ENCODE peak calls at places on chromosomes 1 and 21, in nine cellular contexts. F is dorsolateral prefrontal cortex, C is PC-9, B is IMR-90, S is neural progenitor cell, J is H9, U is PC-3, D is astrocyte of the spinal cord, Z is breast epithelium. M is an unnamed sample.

GRCh38 chr1:12031039-12031980 is 12.0 kb downstream of the MIIP start:
- DNase-seq in C (peak; percentile 18), J (peak; percentile 49), U (peak; percentile 44), F (no peak), Z (no peak), B (peak; percentile 23), S (peak; percentile 51), D (no peak), M (peak; percentile 40)

GRCh38 chr1:245874942-245875580 is 632.0 kb downstream of the SMYD3 start:
- DNase-seq in D (peak; percentile 99), F (no peak), U (no peak), C (no peak), Z (no peak), J (no peak), S (no peak), B (peak; percentile 100), M (peak; percentile 90)

GRCh38 chr1:6523566-6523965 is 30.7 kb downstream of the NOL9 start:
- DNase-seq in J (peak; percentile 70), Z (no peak), F (no peak), C (peak; percentile 18), S (peak; percentile 64), D (peak; percentile 51), U (peak; percentile 81), B (peak; percentile 37), M (peak; percentile 64)

GRCh38 chr1:233440952-233441401 is 113.5 kb downstream of the MAP3K21 start:
- DNase-seq in B (peak; percentile 28), S (peak; percentile 87), D (peak; percentile 70), F (no peak), J (peak; percentile 72), Z (no peak), C (peak; percentile 47), U (peak; percentile 96), M (peak; percentile 90)

GRCh38 chr1:25037174-25038074 is 107.3 kb upstream of the RUNX3 start:
- DNase-seq in U (peak; percentile 68), B (peak; percentile 13), Z (no peak), C (peak; percentile 22), D (peak; percentile 15), F (no peak), J (peak; percentile 69), S (peak; percentile 70), M (peak; percentile 62)

GRCh38 chr21:45365608-45366241 is 39.2 kb upstream of the COL18A1 start:
- DNase-seq in S (peak; percentile 62), B (peak; percentile 68), F (no peak), Z (no peak), C (peak; percentile 63), D (peak; percentile 73), U (peak; percentile 52), J (peak; percentile 66), M (peak; percentile 18)

GRCh38 chr1:86756062-86756406 is 51.7 kb downstream of the SH3GLB1 start:
- DNase-seq in F (no peak), Z (no peak), U (no peak), C (no peak), J (no peak), S (no peak), D (no peak), B (no peak), M (no peak)

GRCh38 chr1:94481473-94481933 is 60.1 kb downstream of the F3 start:
- DNase-seq in Z (no peak), B (peak; percentile 74), D (peak; percentile 70), C (peak; percentile 56), J (peak; percentile 70), S (peak; percentile 77), F (no peak), U (peak; percentile 80), M (peak; percentile 78)

GRCh38 chr1:201214886-201215285 is 24.3 kb downstream of the IGFN1 start:
- DNase-seq in U (no peak), C (no peak), Z (no peak), F (no peak), J (no peak), D (no peak), B (no peak), S (no peak), M (no peak)

DNA sequence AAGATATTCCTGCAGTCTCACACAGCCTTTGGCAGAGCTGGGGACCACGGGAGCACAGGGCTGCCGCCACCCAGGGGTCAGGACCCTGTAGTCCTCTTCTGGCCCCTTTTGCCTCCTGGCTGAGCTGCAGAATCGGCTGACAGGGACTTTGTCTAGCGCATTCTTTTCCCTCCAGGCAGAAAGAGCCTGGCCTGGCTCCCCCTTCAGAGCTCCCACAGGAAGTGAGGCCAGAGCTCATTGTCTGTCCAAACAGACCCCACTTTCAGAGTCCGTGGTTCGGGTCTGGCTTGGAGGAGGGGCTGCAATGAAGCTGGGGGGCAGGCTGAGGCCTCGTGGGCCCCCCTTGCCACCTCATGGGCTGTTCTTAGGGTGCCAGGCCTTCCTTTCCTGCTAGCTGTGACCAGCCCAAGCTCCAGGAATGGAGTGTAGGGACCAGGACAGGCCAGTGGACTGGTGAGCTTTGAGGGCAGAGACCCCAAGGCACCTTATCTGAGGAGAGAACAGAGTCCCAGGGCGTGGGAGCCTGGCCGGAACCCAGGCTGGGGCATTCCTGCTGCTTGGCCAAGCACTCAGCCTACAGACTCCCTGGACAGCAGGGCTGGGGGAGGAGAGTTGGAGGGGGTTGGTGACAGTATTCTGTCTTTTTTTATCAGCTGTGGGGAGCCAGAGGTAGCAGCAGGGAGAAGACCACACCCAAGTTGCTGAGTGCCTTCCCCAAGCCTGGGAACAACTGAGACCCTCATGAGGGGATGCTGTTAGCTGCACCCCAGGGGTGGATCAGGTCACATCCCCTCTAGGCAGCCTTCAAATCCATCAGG is 4.7 kb downstream of the CELSR2 start:
- DNase-seq in S (peak; percentile 77), F (no peak), J (no peak), U (no peak), Z (no peak), C (no peak), B (no peak), D (no peak), M (no peak)
- TF ChIP-seq CTCF in S (no peak), F (no peak), J (no peak), U (no peak), Z (no peak), C (no peak), B (peak; percentile 2), D (no peak), M (no peak)

GRCh38 chr1:156053770-156054499 is at the start of gene UBQLN4:
- DNase-seq in F (peak; percentile 71), Z (peak; percentile 79), D (peak; percentile 88), B (peak; percentile 81), S (peak; percentile 96), J (peak; percentile 90), U (peak; percentile 90), C (peak; percentile 85), M (peak; percentile 91)

GRCh38 chr1:156055649-156056048 is 1.1 kb downstream of the LAMTOR2 start:
- DNase-seq in S (no peak), B (no peak), Z (no peak), F (no peak), D (no peak), C (no peak), J (no peak), U (no peak), M (no peak)

GRCh38 chr1:156055343-156055645 is 712 bp downstream of the LAMTOR2 start:
- DNase-seq in S (no peak), Z (no peak), D (no peak), J (no peak), U (no peak), F (no peak), C (no peak), B (no peak), M (no peak)

GRCh38 chr1:156052862-156053769 is 482 bp downstream of the UBQLN4 start:
- DNase-seq in F (no peak), S (peak; percentile 94), B (peak; percentile 69), D (peak; percentile 72), Z (peak; percentile 57), J (peak; percentile 86), U (peak; percentile 77), C (peak; percentile 48), M (peak; percentile 81)

GRCh38 chr1:156054500-156055342 is at the start of gene LAMTOR2:
- DNase-seq in C (peak; percentile 97), F (peak; percentile 98), B (peak; percentile 94), S (peak; percentile 100), D (peak; percentile 97), U (peak; percentile 99), J (peak; percentile 98), Z (peak; percentile 96), M (peak; percentile 100)
- TF ChIP-seq CTCF in C (peak; percentile 7), F (no peak), B (no peak), S (no peak), D (no peak), U (no peak), J (no peak), Z (no peak), M (no peak)

DNA sequence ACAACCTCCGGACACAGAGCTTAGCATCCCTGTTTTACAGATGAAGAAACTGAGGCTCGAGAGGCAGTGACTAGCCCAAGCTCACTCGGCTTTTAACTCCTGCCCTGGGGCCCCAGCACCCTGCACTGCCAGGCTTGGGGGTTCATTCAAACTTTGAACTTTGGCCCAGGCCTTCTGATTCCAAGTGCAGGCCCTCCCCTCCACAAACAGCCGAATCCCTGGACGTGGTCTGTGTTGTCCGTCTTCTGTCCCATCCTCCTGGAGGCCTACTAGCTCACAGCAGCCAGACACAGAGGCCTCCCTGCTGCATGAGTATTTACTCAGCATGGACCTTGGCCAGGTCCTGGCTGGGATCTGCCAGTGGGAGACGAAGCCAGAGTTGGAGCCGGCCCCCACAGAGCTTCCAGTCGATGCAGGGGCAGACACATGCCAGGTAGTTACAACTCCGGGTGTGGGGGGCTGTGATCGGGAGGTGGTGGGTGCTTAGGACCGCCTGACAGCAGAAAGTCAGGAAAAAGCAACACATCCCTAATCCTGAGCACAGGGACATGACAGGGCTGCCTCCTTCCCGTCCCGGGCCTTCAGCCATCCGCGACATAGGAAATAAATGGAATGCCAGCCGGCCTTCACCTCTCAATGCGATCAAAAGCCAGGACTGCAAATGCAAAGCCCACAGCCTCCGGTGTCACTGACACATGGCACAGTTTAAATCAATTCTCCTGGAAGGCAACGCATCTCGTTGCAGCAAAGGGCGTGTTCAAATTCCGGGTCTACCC is 7.4 kb downstream of the IFFO2 start:
- DNase-seq in B (peak; percentile 71), F (no peak), D (peak; percentile 68), J (no peak), Z (no peak), U (no peak), C (no peak), S (peak; percentile 37), M (peak; percentile 46)
- TF ChIP-seq CTCF in B (no peak), F (no peak), D (no peak), J (no peak), Z (no peak), U (no peak), C (no peak), S (no peak), M (no peak)

GRCh38 chr21:43599728-43600127 is 59.6 kb downstream of the HSF2BP start:
- DNase-seq in J (no peak), D (peak; percentile 43), F (no peak), C (no peak), S (no peak), B (no peak), U (no peak), Z (no peak), M (no peak)
- TF ChIP-seq CTCF in J (no peak), D (no peak), F (no peak), C (no peak), S (no peak), B (no peak), U (no peak), Z (no peak), M (no peak)

M was measured in MCF 10A.